ENCODE peak calls at places on chromosomes 5 and 9, in four cellular contexts. L is activated gamma-delta T cell treated with Interleukin-2 at 50 U/mL for 16 hours, J is cardiac fibroblast, V is left ventricle myocardium inferior. F is an unnamed sample.

GRCh38 chr9:73548201-73548600 is 396.5 kb downstream of the ANXA1 start:
- DNase-seq in L (no peak), J (no peak), V (no peak), F (no peak)

GRCh38 chr5:41338276-41338675 is 124.9 kb upstream of the C6 start:
- DNase-seq in L (no peak), J (no peak), V (no peak), F (no peak)

GRCh38 chr9:89080193-89080592 is 88.9 kb downstream of the S1PR3 start:
- DNase-seq in L (no peak), J (peak; percentile 77), V (peak; percentile 70), F (peak; percentile 71)

GRCh38 chr5:133840168-133840567 is 128.3 kb downstream of the C5orf15 start:
- DNase-seq in L (no peak), J (no peak), V (no peak), F (no peak)

GRCh38 chr9:5879419-5880181 is 11.1 kb upstream of the MLANA start:
- DNase-seq in L (no peak), J (peak; percentile 56), V (no peak), F (no peak)

GRCh38 chr5:178515776-178516561 is 74.2 kb downstream of the COL23A1 start:
- DNase-seq in L (no peak), J (no peak), V (no peak), F (no peak)

GRCh38 chr5:84383296-84383815 is 1.3 kb downstream of the EDIL3 start:
- DNase-seq in L (no peak), J (no peak), V (no peak), F (no peak)

GRCh38 chr9:132166599-132166998 is 4.7 kb downstream of the NTNG2 start:
- DNase-seq in L (no peak), J (peak; percentile 11), V (no peak), F (no peak)

GRCh38 chr9:33151007-33151557 is 16.1 kb downstream of the B4GALT1 start:
- DNase-seq in L (no peak), J (peak; percentile 98), V (peak; percentile 72), F (no peak)

GRCh38 chr9:134284273-134284672 is 42.0 kb upstream of the RXRA start:
- DNase-seq in L (no peak), J (no peak), V (peak; percentile 72), F (no peak)

GRCh38 chr5:5332287-5332686 is 90.2 kb upstream of the ICE1 start:
- DNase-seq in L (no peak), J (no peak), V (no peak), F (no peak)

GRCh38 chr9:27206041-27206440 is 90.9 kb downstream of the EQTN start:
- DNase-seq in L (no peak), J (no peak), V (no peak), F (no peak)

GRCh38 chr5:14893351-14893750 is 21.8 kb upstream of the ANKH start:
- DNase-seq in L (no peak), J (no peak), V (no peak), F (no peak)

GRCh38 chr5:16461782-16462181 is 3.8 kb downstream of the ZNF622 start:
- DNase-seq in L (no peak), J (peak; percentile 78), V (no peak), F (no peak)

GRCh38 chr5:142327111-142327842 is 2.5 kb upstream of the SPRY4 start:
- DNase-seq in L (no peak), J (peak; percentile 69), V (no peak), F (no peak)

GRCh38 chr5:134874831-134875655 is 872 bp downstream of the TXNDC15 start:
- DNase-seq in L (peak; percentile 11), J (peak; percentile 86), V (peak; percentile 66), F (peak; percentile 82)

GRCh38 chr5:176514244-176514918 is 22.8 kb downstream of the RNF44 start:
- DNase-seq in L (no peak), J (no peak), V (no peak), F (no peak)

GRCh38 chr5:75545131-75545530 is 33.4 kb downstream of the POLK start:
- DNase-seq in L (no peak), J (no peak), V (no peak), F (no peak)

GRCh38 chr5:119405444-119405843 is 46.9 kb upstream of the HSD17B4 start:
- DNase-seq in L (no peak), J (no peak), V (no peak), F (no peak)

GRCh38 chr9:106305428-106306133 is 557.4 kb upstream of the ZNF462 start:
- DNase-seq in L (no peak), J (no peak), V (no peak), F (no peak)

GRCh38 chr5:133664422-133664821 is 52.1 kb upstream of the FSTL4 start:
- DNase-seq in L (no peak), J (no peak), V (no peak), F (no peak)

GRCh38 chr5:8081179-8081578 is 212.2 kb downstream of the MTRR start:
- DNase-seq in L (no peak), J (no peak), V (no peak), F (no peak)

GRCh38 chr9:32571969-32572899 is 725 bp downstream of the NDUFB6 start:
- DNase-seq in L (peak; percentile 73), J (peak; percentile 80), V (peak; percentile 58), F (no peak)

GRCh38 chr5:17258429-17258828 is 41.0 kb downstream of the BASP1 start:
- DNase-seq in L (no peak), J (no peak), V (no peak), F (no peak)

GRCh38 chr5:88830567-88830966 is 52.4 kb downstream of the MEF2C start:
- DNase-seq in L (no peak), J (no peak), V (no peak), F (no peak)

GRCh38 chr9:120480707-120481106 is 99.3 kb downstream of the CDK5RAP2 start:
- DNase-seq in L (no peak), J (no peak), V (no peak), F (no peak)

GRCh38 chr9:124676159-124676551 is 95.0 kb downstream of the NR6A1 start:
- DNase-seq in L (no peak), J (peak; percentile 46), V (no peak), F (no peak)

GRCh38 chr5:68406767-68407232 is 191.2 kb downstream of the PIK3R1 start:
- DNase-seq in L (no peak), J (no peak), V (no peak), F (no peak)